ENCODE peak calls at places on chromosomes 13 and 19, in four cellular contexts. One of them, this sample, is unnamed.
A peak's percentile ranks its signal among the peaks of the same experiment; 100 is the strongest.

GRCh38 chr19:54179262-54179587 is 6.3 kb upstream of the TMC4 start:
- DNase-seq in tibial nerve: no peak
- DNase-seq in PC-9: no peak
- DNase-seq in uterus: no peak
- DNase-seq in this sample: no peak

GRCh38 chr13:49836516-49836915 is 44.0 kb upstream of the KPNA3 start:
- DNase-seq in tibial nerve: no peak
- DNase-seq in PC-9: no peak
- DNase-seq in uterus: no peak
- DNase-seq in this sample: no peak

GRCh38 chr19:12140545-12141404 is 625 bp upstream of the ZNF20 start:
- DNase-seq in tibial nerve: peak; percentile 72
- DNase-seq in PC-9: peak; percentile 78
- DNase-seq in uterus: peak; percentile 85
- DNase-seq in this sample: peak; percentile 91

GRCh38 chr13:40076765-40077362 is 421.4 kb downstream of the COG6 start:
- DNase-seq in tibial nerve: no peak
- DNase-seq in PC-9: no peak
- DNase-seq in uterus: no peak
- DNase-seq in this sample: no peak

GRCh38 chr13:34430294-34430693 is 511.8 kb upstream of the NBEA start:
- DNase-seq in tibial nerve: no peak
- DNase-seq in PC-9: no peak
- DNase-seq in uterus: no peak
- DNase-seq in this sample: no peak

GRCh38 chr19:38464421-38465082 is 31.1 kb downstream of the RYR1 start:
- DNase-seq in tibial nerve: no peak
- DNase-seq in PC-9: no peak
- DNase-seq in uterus: no peak
- DNase-seq in this sample: no peak

GRCh38 chr13:114024603-114025431 is 50.9 kb upstream of the C13orf46 start:
- DNase-seq in tibial nerve: no peak
- DNase-seq in PC-9: no peak
- DNase-seq in uterus: no peak
- DNase-seq in this sample: no peak

GRCh38 chr19:50912727-50913716 is 1.8 kb upstream of the KLK4 start:
- DNase-seq in tibial nerve: no peak
- DNase-seq in PC-9: no peak
- DNase-seq in uterus: no peak
- DNase-seq in this sample: no peak

GRCh38 chr19:45976180-45976579 is 2.5 kb upstream of the NOVA2 start:
- DNase-seq in tibial nerve: no peak
- DNase-seq in PC-9: no peak
- DNase-seq in uterus: no peak
- DNase-seq in this sample: no peak

GRCh38 chr19:7933828-7934725 is 8.1 kb upstream of the CTXN1 start:
- DNase-seq in tibial nerve: no peak
- DNase-seq in PC-9: no peak
- DNase-seq in uterus: no peak
- DNase-seq in this sample: no peak

GRCh38 chr19:583198-583967 is 6.3 kb upstream of the HCN2 start:
- DNase-seq in tibial nerve: no peak
- DNase-seq in PC-9: no peak
- DNase-seq in uterus: no peak
- DNase-seq in this sample: no peak

GRCh38 chr19:11421607-11422098 is 2.5 kb upstream of the RGL3 start:
- DNase-seq in tibial nerve: no peak
- DNase-seq in PC-9: peak; percentile 72
- DNase-seq in uterus: no peak
- DNase-seq in this sample: peak; percentile 58

GRCh38 chr13:89726690-89727435 is 1620.6 kb upstream of the MIR17HG start:
- DNase-seq in tibial nerve: no peak
- DNase-seq in PC-9: no peak
- DNase-seq in uterus: no peak
- DNase-seq in this sample: no peak

GRCh38 chr13:95002968-95003813 is 290.8 kb upstream of the SOX21 start:
- DNase-seq in tibial nerve: no peak
- DNase-seq in PC-9: no peak
- DNase-seq in uterus: no peak
- DNase-seq in this sample: peak; percentile 34

GRCh38 chr19:32066056-32066455 is 279.4 kb upstream of the ZNF507 start:
- DNase-seq in tibial nerve: no peak
- DNase-seq in PC-9: no peak
- DNase-seq in uterus: no peak
- DNase-seq in this sample: no peak

GRCh38 chr19:34253711-34254551 is 423 bp upstream of the GARRE1 start:
- DNase-seq in tibial nerve: no peak
- DNase-seq in PC-9: no peak
- DNase-seq in uterus: peak; percentile 83
- DNase-seq in this sample: peak; percentile 87

GRCh38 chr19:524062-524674 is 7.4 kb upstream of the CDC34 start:
- DNase-seq in tibial nerve: no peak
- DNase-seq in PC-9: no peak
- DNase-seq in uterus: no peak
- DNase-seq in this sample: no peak

GRCh38 chr19:5062799-5063198 is 93.9 kb downstream of the KDM4B start:
- DNase-seq in tibial nerve: no peak
- DNase-seq in PC-9: no peak
- DNase-seq in uterus: no peak
- DNase-seq in this sample: no peak

GRCh38 chr19:15400521-15401396 is 18.0 kb downstream of the AKAP8L start:
- DNase-seq in tibial nerve: no peak
- DNase-seq in PC-9: no peak
- DNase-seq in uterus: no peak
- DNase-seq in this sample: no peak

GRCh38 chr13:70523622-70524021 is 415.4 kb upstream of the KLHL1 start:
- DNase-seq in tibial nerve: no peak
- DNase-seq in PC-9: no peak
- DNase-seq in uterus: no peak
- DNase-seq in this sample: no peak

GRCh38 chr19:30420881-30421280 is 48.7 kb downstream of the ZNF536 start:
- DNase-seq in tibial nerve: no peak
- DNase-seq in PC-9: no peak
- DNase-seq in uterus: no peak
- DNase-seq in this sample: no peak

GRCh38 chr19:55283548-55284393 is at the start of gene BRSK1:
- DNase-seq in tibial nerve: no peak
- DNase-seq in PC-9: peak; percentile 34
- DNase-seq in uterus: peak; percentile 64
- DNase-seq in this sample: no peak

GRCh38 chr13:45337395-45337794 is 3.6 kb downstream of the TPT1 start:
- DNase-seq in tibial nerve: no peak
- DNase-seq in PC-9: no peak
- DNase-seq in uterus: no peak
- DNase-seq in this sample: no peak

GRCh38 chr19:48910803-48911202 is 10.7 kb downstream of the NUCB1 start:
- DNase-seq in tibial nerve: no peak
- DNase-seq in PC-9: no peak
- DNase-seq in uterus: no peak
- DNase-seq in this sample: no peak

GRCh38 chr13:97344250-97345175 is 89.5 kb upstream of the RAP2A start:
- DNase-seq in tibial nerve: peak; percentile 24
- DNase-seq in PC-9: peak; percentile 43
- DNase-seq in uterus: peak; percentile 63
- DNase-seq in this sample: peak; percentile 39

GRCh38 chr19:39435499-39436349 is at the start of gene RPS16:
- DNase-seq in tibial nerve: peak; percentile 95
- DNase-seq in PC-9: peak; percentile 99
- DNase-seq in uterus: peak; percentile 99
- DNase-seq in this sample: peak; percentile 98

GRCh38 chr13:102369303-102369702 is 32.5 kb downstream of the FGF14 start:
- DNase-seq in tibial nerve: no peak
- DNase-seq in PC-9: no peak
- DNase-seq in uterus: no peak
- DNase-seq in this sample: no peak

GRCh38 chr13:31050486-31051400 is 111.0 kb downstream of the HSPH1 start:
- DNase-seq in tibial nerve: no peak
- DNase-seq in PC-9: no peak
- DNase-seq in uterus: no peak
- DNase-seq in this sample: no peak

GRCh38 chr13:23928985-23929384 is 31.7 kb upstream of the C1QTNF9B start:
- DNase-seq in tibial nerve: no peak
- DNase-seq in PC-9: no peak
- DNase-seq in uterus: no peak
- DNase-seq in this sample: no peak

GRCh38 chr19:782195-783043 is 14.8 kb upstream of the PTBP1 start:
- DNase-seq in tibial nerve: no peak
- DNase-seq in PC-9: peak; percentile 74
- DNase-seq in uterus: no peak
- DNase-seq in this sample: no peak

GRCh38 chr19:49570138-49570856 is 10.1 kb downstream of the NOSIP start:
- DNase-seq in tibial nerve: no peak
- DNase-seq in PC-9: peak; percentile 54
- DNase-seq in uterus: peak; percentile 43
- DNase-seq in this sample: peak; percentile 65

GRCh38 chr13:41216160-41216559 is 21.8 kb upstream of the KBTBD7 start:
- DNase-seq in tibial nerve: no peak
- DNase-seq in PC-9: no peak
- DNase-seq in uterus: no peak
- DNase-seq in this sample: no peak

GRCh38 chr19:58380037-58380735 is 644 bp downstream of the ZNF837 start:
- DNase-seq in tibial nerve: no peak
- DNase-seq in PC-9: no peak
- DNase-seq in uterus: no peak
- DNase-seq in this sample: no peak

GRCh38 chr19:6828698-6829633 is 56.5 kb downstream of the VAV1 start:
- DNase-seq in tibial nerve: no peak
- DNase-seq in PC-9: peak; percentile 88
- DNase-seq in uterus: no peak
- DNase-seq in this sample: no peak

GRCh38 chr19:42573642-42574041 is 21.1 kb downstream of the CEACAM8 start:
- DNase-seq in tibial nerve: no peak
- DNase-seq in PC-9: no peak
- DNase-seq in uterus: no peak
- DNase-seq in this sample: no peak

GRCh38 chr19:40687525-40688016 is 2.9 kb downstream of the NUMBL start:
- DNase-seq in tibial nerve: peak; percentile 97
- DNase-seq in PC-9: no peak
- DNase-seq in uterus: peak; percentile 87
- DNase-seq in this sample: peak; percentile 61

GRCh38 chr13:34750078-34750703 is 191.9 kb upstream of the NBEA start:
- DNase-seq in tibial nerve: no peak
- DNase-seq in PC-9: no peak
- DNase-seq in uterus: peak; percentile 69
- DNase-seq in this sample: no peak

GRCh38 chr13:75959861-75960481 is 323.8 kb downstream of the LMO7 start:
- DNase-seq in tibial nerve: no peak
- DNase-seq in PC-9: no peak
- DNase-seq in uterus: no peak
- DNase-seq in this sample: no peak

GRCh38 chr19:10230155-10230903 is 802 bp downstream of the S1PR2 start:
- DNase-seq in tibial nerve: peak; percentile 40
- DNase-seq in PC-9: no peak
- DNase-seq in uterus: peak; percentile 80
- DNase-seq in this sample: peak; percentile 48

GRCh38 chr19:10230904-10231623 is at the start of gene S1PR2:
- DNase-seq in tibial nerve: peak; percentile 70
- DNase-seq in PC-9: peak; percentile 75
- DNase-seq in uterus: peak; percentile 88
- DNase-seq in this sample: peak; percentile 68

GRCh38 chr19:10235003-10235402 is 3.9 kb upstream of the S1PR2 start:
- DNase-seq in tibial nerve: no peak
- DNase-seq in PC-9: no peak
- DNase-seq in uterus: no peak
- DNase-seq in this sample: no peak

GRCh38 chr19:10231624-10232228 is 595 bp upstream of the S1PR2 start:
- DNase-seq in tibial nerve: no peak
- DNase-seq in PC-9: no peak
- DNase-seq in uterus: no peak
- DNase-seq in this sample: no peak

GRCh38 chr19:10233946-10234345 is 2.8 kb upstream of the S1PR2 start:
- DNase-seq in tibial nerve: no peak
- DNase-seq in PC-9: no peak
- DNase-seq in uterus: no peak
- DNase-seq in this sample: no peak
- H3K4me1 ChIP-seq in tibial nerve: peaks cover 11% of the 10 kb centered on the region
- H3K4me1 ChIP-seq in PC-9: peaks cover 14% of the 10 kb centered on the region
- H3K4me1 ChIP-seq in uterus: no peaks in the 10 kb centered on the region
- H3K4me1 ChIP-seq in this sample: no peaks in the 10 kb centered on the region

GRCh38 chr19:56643460-56643763 is 453 bp downstream of the SMIM17 start:
- DNase-seq in tibial nerve: no peak
- DNase-seq in PC-9: no peak
- DNase-seq in uterus: no peak
- DNase-seq in this sample: no peak
- H3K9me3 ChIP-seq in tibial nerve: no peaks in the 10 kb centered on the region
- H3K9me3 ChIP-seq in PC-9: no peaks in the 10 kb centered on the region
- H3K9me3 ChIP-seq in uterus: no peaks in the 10 kb centered on the region
- H3K9me3 ChIP-seq in this sample: peaks cover 37% of the 10 kb centered on the region

GRCh38 chr19:13610042-13610691 is 103.9 kb upstream of the CACNA1A start:
- DNase-seq in tibial nerve: no peak
- DNase-seq in PC-9: no peak
- DNase-seq in uterus: no peak
- DNase-seq in this sample: no peak
- TF ChIP-seq CTCF in tibial nerve: no peak
- TF ChIP-seq CTCF in PC-9: no peak
- TF ChIP-seq CTCF in uterus: no peak
- TF ChIP-seq CTCF in this sample: no peak

GRCh38 chr19:1859319-1859718 is 4.1 kb downstream of the KLF16 start:
- DNase-seq in tibial nerve: no peak
- DNase-seq in PC-9: no peak
- DNase-seq in uterus: no peak
- DNase-seq in this sample: no peak
- H3K4me1 ChIP-seq in tibial nerve: peaks cover 66% of the 10 kb centered on the region
- H3K4me1 ChIP-seq in PC-9: peaks cover 20% of the 10 kb centered on the region
- H3K4me1 ChIP-seq in uterus: peaks cover 42% of the 10 kb centered on the region
- H3K4me1 ChIP-seq in this sample: peaks cover 8% of the 10 kb centered on the region

GRCh38 chr13:28494537-28494860 is 429 bp downstream of the FLT1 start:
- DNase-seq in tibial nerve: no peak
- DNase-seq in PC-9: no peak
- DNase-seq in uterus: no peak
- DNase-seq in this sample: no peak
- H3K9me3 ChIP-seq in tibial nerve: no peaks in the 10 kb centered on the region
- H3K9me3 ChIP-seq in PC-9: no peaks in the 10 kb centered on the region
- H3K9me3 ChIP-seq in uterus: no peaks in the 10 kb centered on the region
- H3K9me3 ChIP-seq in this sample: peaks cover 1% of the 10 kb centered on the region

GRCh38 chr19:18440421-18440877 is 2.5 kb upstream of the ISYNA1 start:
- DNase-seq in tibial nerve: no peak
- DNase-seq in PC-9: peak; percentile 41
- DNase-seq in uterus: no peak
- DNase-seq in this sample: no peak
- TF ChIP-seq CTCF in tibial nerve: peak; percentile 9
- TF ChIP-seq CTCF in PC-9: peak; percentile 62
- TF ChIP-seq CTCF in uterus: peak; percentile 20
- TF ChIP-seq CTCF in this sample: no peak